ENCODE peak calls at places on chromosomes 12 and 14, in four cellular contexts. R, S, B and D are unnamed samples.

GRCh38 chr14:93736378-93737014 is 51.8 kb downstream of the PRIMA1 start:
- DNase-seq in R (no peak), B (peak; percentile 41), S (peak; percentile 4), D (no peak)

GRCh38 chr12:89135976-89136634 is 216.2 kb downstream of the DUSP6 start:
- DNase-seq in R (no peak), S (no peak), B (no peak), D (no peak)

GRCh38 chr14:67630938-67631337 is 11.2 kb downstream of the ARG2 start:
- DNase-seq in B (no peak), S (no peak), R (no peak), D (no peak)

GRCh38 chr12:104626069-104626690 is 169.4 kb downstream of the CHST11 start:
- DNase-seq in B (no peak), S (no peak), R (no peak), D (no peak)

GRCh38 chr12:3213768-3214167 is 136.6 kb downstream of the TSPAN9 start:
- DNase-seq in S (no peak), R (no peak), B (no peak), D (no peak)

GRCh38 chr14:104749111-104749649 is 3.8 kb upstream of the SIVA1 start:
- DNase-seq in R (no peak), S (no peak), B (no peak), D (peak; percentile 78)

GRCh38 chr14:92397839-92398564 is 75.0 kb downstream of the SLC24A4 start:
- DNase-seq in B (no peak), S (no peak), R (no peak), D (no peak)

GRCh38 chr12:98745578-98746391 is 100.7 kb downstream of the APAF1 start:
- DNase-seq in B (peak; percentile 57), R (no peak), S (peak; percentile 9), D (no peak)

GRCh38 chr12:55955800-55956508 is 9.9 kb downstream of the PMEL start:
- DNase-seq in R (no peak), B (peak; percentile 54), S (peak; percentile 44), D (no peak)
- TF ChIP-seq CTCF in R (no peak), B (peak; percentile 9), S (peak; percentile 39), D (no peak)

GRCh38 chr12:67578976-67579661 is 69.4 kb upstream of the DYRK2 start:
- DNase-seq in S (no peak), B (no peak), R (no peak), D (no peak)
- H3K4me3 ChIP-seq in S (no peak overlapping the region), B (no peak overlapping the region), R (no peak overlapping the region), D (no peak overlapping the region)

GRCh38 chr12:75820848-75821578 is 210.6 kb downstream of the PHLDA1 start:
- DNase-seq in S (no peak), R (no peak), B (no peak), D (no peak)
- TF ChIP-seq CTCF in S (no peak), R (no peak), B (no peak), D (no peak)

DNA sequence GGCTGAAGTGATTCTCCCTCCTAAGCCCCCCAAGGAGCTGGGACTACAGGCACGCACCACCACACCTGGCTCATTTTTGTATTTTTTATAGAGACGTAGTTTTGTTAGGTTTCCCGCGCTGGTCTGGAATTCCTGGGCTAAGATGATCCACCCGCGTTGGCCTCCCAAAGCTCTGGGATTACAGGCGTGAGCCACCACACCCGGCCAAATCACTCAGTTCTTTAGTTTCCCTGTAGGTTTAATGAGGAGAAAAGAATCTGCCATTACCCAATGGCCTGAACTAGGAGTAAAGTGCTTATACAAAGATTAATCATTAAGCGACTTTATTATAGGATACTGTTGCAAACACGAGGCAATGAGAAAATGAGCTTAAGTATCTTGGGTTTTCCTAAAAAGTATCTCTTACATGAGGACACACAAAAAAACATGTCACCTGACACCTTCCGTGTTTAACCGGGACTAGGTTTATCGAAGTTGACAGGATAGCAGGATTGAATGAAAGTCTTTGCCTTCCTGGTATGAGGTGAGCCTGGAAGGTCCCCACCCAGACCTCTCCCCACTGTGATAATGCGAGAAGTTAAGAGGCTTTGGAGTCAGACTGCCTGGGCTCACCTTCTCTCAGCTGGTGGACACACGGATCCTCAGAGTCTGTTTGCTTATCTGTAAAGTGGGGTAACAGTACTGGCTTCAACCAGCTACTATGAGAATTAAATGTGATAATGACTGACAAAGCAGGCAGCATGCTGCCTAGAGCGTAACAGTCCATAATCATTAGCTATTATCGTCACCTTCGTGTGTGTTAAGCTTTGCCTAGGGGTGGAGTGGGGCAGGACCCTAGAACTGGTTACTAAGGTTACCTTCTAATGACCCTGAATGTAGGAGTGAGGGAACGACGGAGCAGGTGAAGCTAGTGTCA is 133.6 kb upstream of the KRAS start:
- DNase-seq in R (no peak), B (peak; percentile 10), S (no peak), D (no peak)
- H3K4me3 ChIP-seq in R (peak overlapping the region; percentile 54), B (peak overlapping the region; percentile 62), S (no peak overlapping the region), D (peak overlapping the region; percentile 70)

DNA sequence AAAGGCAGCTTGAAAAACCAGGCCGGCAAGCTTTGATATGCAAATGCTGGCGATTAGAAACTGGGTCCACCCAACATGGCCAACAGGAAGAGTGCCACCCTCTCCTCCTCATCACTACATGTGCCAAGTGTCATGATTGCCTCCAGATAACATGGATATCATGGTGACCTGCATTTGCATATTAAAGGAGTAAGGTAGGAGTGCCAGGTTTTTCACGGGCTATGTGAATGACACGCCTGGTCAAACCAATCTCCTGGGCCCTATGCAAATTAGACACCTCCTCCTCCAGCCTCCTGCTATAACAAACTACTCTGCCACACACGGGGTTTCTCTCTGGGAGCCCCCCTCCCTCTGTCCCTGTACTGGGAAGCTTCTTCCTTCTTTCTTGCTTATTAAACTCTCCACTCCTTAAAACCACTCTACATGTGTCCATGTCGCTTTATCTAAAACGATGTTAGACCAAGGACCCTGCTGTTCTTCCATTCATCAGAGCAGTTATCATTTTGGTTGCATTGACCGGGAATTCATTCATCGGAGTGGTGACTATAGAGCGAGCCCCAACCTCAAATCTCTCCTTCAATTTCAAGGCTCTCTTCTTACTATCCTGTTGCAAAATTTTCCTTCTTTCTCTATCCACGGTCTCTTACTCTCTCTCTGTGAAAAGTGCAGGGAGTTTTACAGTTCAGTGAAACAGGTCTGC is 27.5 kb downstream of the APOBEC1 start:
- DNase-seq in B (peak; percentile 91), R (no peak), S (no peak), D (no peak)
- TF ChIP-seq CTCF in B (no peak), R (no peak), S (no peak), D (no peak)

DNA sequence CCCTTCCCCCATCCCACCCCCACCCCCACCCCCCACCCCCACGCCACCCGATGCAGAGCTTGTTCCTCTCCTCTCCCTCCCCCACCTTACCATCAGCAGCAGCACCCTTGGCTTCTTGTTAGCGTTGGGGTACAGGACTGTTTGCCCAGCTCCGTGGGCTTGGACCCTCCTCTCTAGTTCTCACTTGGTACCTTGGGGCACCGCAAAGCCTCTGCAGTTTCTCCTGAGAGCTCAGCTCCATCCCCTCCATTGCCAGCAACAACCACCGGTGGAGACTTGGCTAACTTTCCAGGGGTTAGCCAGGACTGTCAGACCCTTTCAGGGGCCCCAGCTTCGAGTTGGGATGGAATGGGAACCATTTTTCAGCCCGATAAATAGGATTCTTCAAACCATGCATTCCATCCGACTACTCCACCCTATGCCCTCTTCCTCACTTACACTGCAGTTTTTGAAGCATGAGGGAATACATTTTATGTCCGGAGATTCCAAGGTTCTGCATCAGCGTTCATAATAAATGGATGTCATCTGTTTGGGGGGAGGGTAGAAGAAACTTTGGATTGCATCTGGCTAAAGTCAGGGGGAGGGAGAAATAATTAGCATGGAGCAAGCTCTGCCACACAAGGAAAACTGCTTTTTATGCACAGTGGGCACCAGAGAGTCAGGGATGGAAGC is 1.1 kb downstream of the SCN8A start:
- DNase-seq in S (no peak), R (no peak), B (peak; percentile 65), D (no peak)
- H3K4me3 ChIP-seq in S (no peak overlapping the region), R (no peak overlapping the region), B (peak overlapping the region; percentile 97), D (peak overlapping the region; percentile 83)

GRCh38 chr14:64773577-64773976 is 69.4 kb downstream of the PLEKHG3 start:
- DNase-seq in B (no peak), S (no peak), R (peak; percentile 7), D (no peak)

GRCh38 chr14:64771161-64771560 is 66.9 kb downstream of the PLEKHG3 start:
- DNase-seq in R (no peak), S (no peak), B (no peak), D (no peak)

GRCh38 chr14:64770751-64771150 is 66.5 kb downstream of the PLEKHG3 start:
- DNase-seq in R (peak; percentile 26), S (no peak), B (no peak), D (no peak)

GRCh38 chr14:64773046-64773445 is 68.8 kb downstream of the PLEKHG3 start:
- DNase-seq in R (peak; percentile 23), B (no peak), S (no peak), D (no peak)

GRCh38 chr14:64772394-64772950 is 68.2 kb downstream of the PLEKHG3 start:
- DNase-seq in R (peak; percentile 31), B (peak; percentile 67), S (no peak), D (no peak)
- TF ChIP-seq CTCF in R (no peak), B (peak; percentile 41), S (no peak), D (no peak)

GRCh38 chr14:34692898-34693227 is 21.5 kb downstream of the CFL2 start:
- DNase-seq in B (no peak), S (no peak), R (no peak), D (no peak)
- H3K4me3 ChIP-seq in B (no peak overlapping the region), S (no peak overlapping the region), R (peak overlapping the region; percentile 30), D (peak overlapping the region; percentile 39)

GRCh38 chr14:99758121-99758871 is 34.9 kb upstream of the EML1 start:
- DNase-seq in B (peak; percentile 74), R (peak; percentile 33), S (no peak), D (no peak)

GRCh38 chr14:99758915-99759545 is 34.2 kb upstream of the EML1 start:
- DNase-seq in S (no peak), B (no peak), R (no peak), D (peak; percentile 7)

GRCh38 chr14:99756796-99757195 is 36.4 kb upstream of the EML1 start:
- DNase-seq in B (no peak), S (no peak), R (peak; percentile 30), D (peak; percentile 43)

GRCh38 chr14:99755629-99756603 is 37.3 kb upstream of the EML1 start:
- DNase-seq in S (no peak), B (no peak), R (peak; percentile 82), D (peak; percentile 87)

GRCh38 chr14:99757331-99758070 is 35.7 kb upstream of the EML1 start:
- DNase-seq in R (peak; percentile 11), S (no peak), B (no peak), D (peak; percentile 65)
- TF ChIP-seq CTCF in R (no peak), S (no peak), B (no peak), D (no peak)